ENCODE peak calls at places on chromosome 11, in four cellular contexts. T is A673, H is lower leg skin, M is AG09309. B is an unnamed sample.

GRCh38 chr11:84865257-84865656 is 761.9 kb downstream of the DLG2 start:
- DNase-seq in T (no peak), H (no peak), M (no peak), B (no peak)

GRCh38 chr11:18307461-18308139 is 14.3 kb downstream of the HPS5 start:
- DNase-seq in T (no peak), H (no peak), M (no peak), B (no peak)

GRCh38 chr11:10122337-10123197 is 171.5 kb downstream of the SBF2 start:
- DNase-seq in T (no peak), H (no peak), M (no peak), B (no peak)

GRCh38 chr11:124749920-124750319 is 2.1 kb downstream of the VSIG2 start:
- DNase-seq in T (no peak), H (no peak), M (no peak), B (no peak)

GRCh38 chr11:118791015-118791960 is at the start of gene DDX6:
- DNase-seq in T (peak; percentile 92), H (peak; percentile 98), M (peak; percentile 44), B (peak; percentile 91)

GRCh38 chr11:5684627-5685362 is at the start of gene TRIM5:
- DNase-seq in T (peak; percentile 94), H (peak; percentile 96), M (peak; percentile 95), B (peak; percentile 90)

GRCh38 chr11:60925685-60926267 is 1.5 kb downstream of the TMEM132A start:
- DNase-seq in T (peak; percentile 26), H (no peak), M (peak; percentile 16), B (no peak)

GRCh38 chr11:79617561-79617960 is 176.7 kb upstream of the TENM4 start:
- DNase-seq in T (no peak), H (no peak), M (no peak), B (no peak)

GRCh38 chr11:69708731-69709401 is 5.0 kb upstream of the FGF19 start:
- DNase-seq in T (no peak), H (no peak), M (no peak), B (no peak)

GRCh38 chr11:746289-747175 is 732 bp upstream of the TALDO1 start:
- DNase-seq in T (peak; percentile 66), H (no peak), M (no peak), B (no peak)

GRCh38 chr11:78011301-78011700 is 11.8 kb downstream of the KCTD14 start:
- DNase-seq in T (no peak), H (no peak), M (no peak), B (no peak)

GRCh38 chr11:131616456-131616855 is 246.0 kb downstream of the NTM start:
- DNase-seq in T (no peak), H (no peak), M (no peak), B (no peak)

GRCh38 chr11:15700456-15700855 is 585.7 kb downstream of the INSC start:
- DNase-seq in T (no peak), H (no peak), M (no peak), B (no peak)

GRCh38 chr11:123129920-123130319 is 65.1 kb downstream of the CLMP start:
- DNase-seq in T (peak; percentile 37), H (no peak), M (no peak), B (no peak)

GRCh38 chr11:85974126-85974525 is 94.8 kb downstream of the PICALM start:
- DNase-seq in T (no peak), H (no peak), M (no peak), B (no peak)

GRCh38 chr11:46728659-46729040 is 9.6 kb downstream of the F2 start:
- DNase-seq in T (no peak), H (no peak), M (no peak), B (no peak)

GRCh38 chr11:69014084-69014935 is 1.3 kb upstream of the MRGPRF start:
- DNase-seq in T (no peak), H (no peak), M (no peak), B (no peak)

GRCh38 chr11:124109377-124109776 is 5.9 kb upstream of the VWA5A start:
- DNase-seq in T (no peak), H (no peak), M (no peak), B (no peak)

GRCh38 chr11:62548545-62549335 is 2.1 kb upstream of the AHNAK start:
- DNase-seq in T (no peak), H (no peak), M (no peak), B (no peak)

GRCh38 chr11:10351768-10352641 is 47.1 kb downstream of the ADM start:
- DNase-seq in T (peak; percentile 64), H (no peak), M (no peak), B (no peak)

GRCh38 chr11:67665537-67666302 is 8.7 kb downstream of the ALDH3B2 start:
- DNase-seq in T (no peak), H (peak; percentile 82), M (no peak), B (no peak)

GRCh38 chr11:65854161-65854592 is 3.8 kb downstream of the CFL1 start:
- DNase-seq in T (no peak), H (no peak), M (no peak), B (no peak)

GRCh38 chr11:69637956-69638871 is 2.7 kb upstream of the CCND1 start:
- DNase-seq in T (peak; percentile 90), H (no peak), M (no peak), B (no peak)

GRCh38 chr11:86815726-86816125 is 15.4 kb downstream of the PRSS23 start:
- DNase-seq in T (no peak), H (no peak), M (no peak), B (no peak)

GRCh38 chr11:44899959-44900358 is 50.7 kb downstream of the TP53I11 start:
- DNase-seq in T (peak; percentile 92), H (no peak), M (peak; percentile 13), B (no peak)

GRCh38 chr11:123594188-123594901 is 60.1 kb downstream of the SCN3B start:
- DNase-seq in T (no peak), H (no peak), M (no peak), B (no peak)

GRCh38 chr11:18105086-18105801 is 638 bp downstream of the SAAL1 start:
- DNase-seq in T (no peak), H (no peak), M (no peak), B (no peak)

GRCh38 chr11:44310456-44311272 is 725 bp upstream of the ALX4 start:
- DNase-seq in T (peak; percentile 98), H (no peak), M (no peak), B (no peak)

GRCh38 chr11:17208257-17208999 is 642 bp upstream of the PIK3C2A start:
- DNase-seq in T (peak; percentile 71), H (peak; percentile 89), M (no peak), B (peak; percentile 55)

GRCh38 chr11:8792636-8793035 is 110.0 kb downstream of the RPL27A start:
- DNase-seq in T (no peak), H (no peak), M (no peak), B (no peak)

GRCh38 chr11:1256257-1257045 is 33.6 kb downstream of the MUC5B start:
- DNase-seq in T (no peak), H (no peak), M (no peak), B (no peak)

GRCh38 chr11:122439911-122440782 is 215.4 kb upstream of the UBASH3B start:
- DNase-seq in T (peak; percentile 75), H (no peak), M (no peak), B (no peak)

GRCh38 chr11:76551400-76551799 is 106.6 kb downstream of the EMSY start:
- DNase-seq in T (no peak), H (no peak), M (no peak), B (no peak)

GRCh38 chr11:16001044-16001568 is 355.2 kb downstream of the SOX6 start:
- DNase-seq in T (no peak), H (no peak), M (no peak), B (no peak)

GRCh38 chr11:3659595-3660515 is 11.3 kb downstream of the CHRNA10 start:
- DNase-seq in T (no peak), H (peak; percentile 68), M (no peak), B (no peak)

GRCh38 chr11:16846305-16846704 is 107.9 kb downstream of the C11orf58 start:
- DNase-seq in T (no peak), H (no peak), M (no peak), B (no peak)

GRCh38 chr11:42338056-42338455 is 878.6 kb upstream of the LRRC4C start:
- DNase-seq in T (no peak), H (no peak), M (no peak), B (no peak)

GRCh38 chr11:116580828-116581227 is 192.0 kb downstream of the BUD13 start:
- DNase-seq in T (peak; percentile 18), H (no peak), M (no peak), B (no peak)
- H3K4me3 ChIP-seq in T (no peak overlapping the region), H (no peak overlapping the region), M (no peak overlapping the region), B (no peak overlapping the region)

DNA sequence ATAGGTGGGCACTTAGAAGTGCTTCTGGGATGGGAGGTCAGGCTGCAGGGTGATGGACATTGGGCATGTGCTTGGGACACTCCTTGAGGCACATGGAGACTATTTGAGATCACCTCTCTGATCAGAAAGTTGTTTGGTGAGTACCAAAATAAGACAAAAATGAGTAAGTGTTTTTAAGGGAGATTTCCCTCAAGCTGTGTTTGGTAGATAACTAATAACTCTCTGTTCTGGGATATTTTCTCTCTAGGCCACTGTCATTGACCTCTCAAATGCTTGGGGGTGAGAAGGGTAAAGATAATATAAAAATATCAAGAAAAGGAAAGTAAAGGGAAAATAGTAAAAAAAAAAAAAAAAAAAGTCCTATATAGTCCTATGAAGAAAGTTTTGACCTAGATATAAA is 117.8 kb downstream of the TEAD1 start:
- DNase-seq in T (no peak), H (no peak), M (no peak), B (no peak)
- H3K4me3 ChIP-seq in T (no peak overlapping the region), H (no peak overlapping the region), M (no peak overlapping the region), B (no peak overlapping the region)

GRCh38 chr11:57424137-57424801 is 2.7 kb downstream of the SLC43A3 start:
- DNase-seq in T (no peak), H (peak; percentile 80), M (no peak), B (no peak)
- H3K4me3 ChIP-seq in T (no peak overlapping the region), H (no peak overlapping the region), M (no peak overlapping the region), B (peak overlapping the region; percentile 68)

GRCh38 chr11:12006552-12007229 is 1.7 kb downstream of the DKK3 start:
- DNase-seq in T (no peak), H (peak; percentile 68), M (no peak), B (no peak)

GRCh38 chr11:12007230-12007593 is 1.2 kb downstream of the DKK3 start:
- DNase-seq in T (no peak), H (peak; percentile 76), M (no peak), B (no peak)

GRCh38 chr11:12008790-12009616 is 577 bp upstream of the DKK3 start:
- DNase-seq in T (no peak), H (peak; percentile 87), M (no peak), B (no peak)

GRCh38 chr11:12009617-12010321 is 1.3 kb upstream of the DKK3 start:
- DNase-seq in T (no peak), H (peak; percentile 87), M (no peak), B (no peak)

DNA sequence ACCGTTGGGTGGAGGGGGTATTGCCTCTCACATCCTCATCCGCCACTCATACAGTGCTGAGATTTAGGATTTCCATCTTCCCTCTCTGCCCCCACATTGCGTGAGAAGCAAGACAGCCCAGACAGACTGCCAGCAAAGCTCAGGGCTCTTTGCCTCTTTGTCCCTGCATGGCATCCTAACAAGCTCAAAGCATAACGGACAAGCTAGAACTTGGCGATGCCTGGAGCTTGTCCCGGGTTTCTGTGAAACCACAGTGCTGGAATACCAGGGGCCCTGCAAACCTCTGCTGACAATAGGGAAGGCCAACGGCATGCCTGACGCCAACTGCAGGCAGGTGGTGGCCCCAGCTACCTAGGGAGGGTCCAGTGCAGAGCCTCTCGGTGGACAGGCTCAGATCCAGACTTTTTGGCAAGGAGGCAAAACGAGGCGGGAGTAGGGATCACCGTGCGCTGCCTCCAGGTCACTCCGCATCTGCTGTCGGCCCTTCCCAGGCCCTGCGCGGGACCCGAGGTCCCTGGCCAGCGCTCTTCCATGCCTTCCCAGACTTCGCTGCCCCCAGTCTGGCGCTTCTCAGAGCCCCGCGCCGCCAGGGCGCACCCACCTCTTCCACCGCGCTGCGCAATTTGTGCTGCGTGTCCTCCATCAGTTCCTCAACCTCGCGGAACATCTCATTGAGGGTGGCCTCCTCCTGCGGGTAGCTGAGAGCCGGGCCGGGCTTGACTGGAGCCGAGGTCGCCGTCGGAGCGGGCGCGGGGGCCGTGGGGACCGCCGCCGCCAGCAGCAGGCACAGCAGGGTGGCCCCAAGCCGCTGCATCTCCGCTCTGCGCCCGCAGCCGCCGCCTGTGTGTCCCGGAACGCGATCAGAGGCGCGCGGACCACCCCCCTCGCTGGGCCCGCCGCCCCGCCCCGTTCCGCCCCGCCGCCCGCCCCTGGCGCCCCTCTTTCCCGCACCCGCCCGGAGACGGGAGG is at the start of gene DKK3:
- DNase-seq in T (no peak), H (peak; percentile 86), M (no peak), B (peak; percentile 86)
- H3K4me3 ChIP-seq in T (peak within 1 kb of the TSS; percentile 46), H (peak within 1 kb of the TSS; percentile 31), M (peak within 1 kb of the TSS; percentile 93), B (peak within 1 kb of the TSS; percentile 57)

B was measured in breast epithelium.